ENCODE peak calls at places on chromosomes 11 and 22, in eight cellular contexts. Q, W, A, T, S, G, C and K are unnamed samples.

GRCh38 chr11:45859661-45860140 is 12.4 kb downstream of the CRY2 start:
- DNase-seq in Q (no peak), W (peak), A (no peak), T (peak), S (no peak), G (no peak), C (no peak), K (peak)

GRCh38 chr11:128476031-128476430 is 111.3 kb downstream of the ETS1 start:
- DNase-seq in Q (no peak), W (no peak), A (no peak), T (no peak), S (no peak), G (no peak), C (no peak), K (no peak)

GRCh38 chr11:77136074-77136473 is 8.0 kb downstream of the MYO7A start:
- DNase-seq in Q (no peak), W (no peak), A (peak), T (peak), S (no peak), G (no peak), C (no peak), K (no peak)

GRCh38 chr11:15735711-15736110 is 620.6 kb downstream of the SOX6 start:
- DNase-seq in Q (no peak), W (no peak), A (no peak), T (no peak), S (no peak), G (no peak), C (no peak), K (no peak)

GRCh38 chr22:31451709-31452571 is 37.7 kb downstream of the EIF4ENIF1 start:
- DNase-seq in Q (no peak), W (no peak), A (peak), T (peak), S (peak), G (peak), C (peak), K (peak)

GRCh38 chr11:30326114-30326783 is 3.3 kb downstream of the ARL14EP start:
- DNase-seq in Q (no peak), W (no peak), A (no peak), T (peak), S (no peak), G (no peak), C (no peak), K (peak)

GRCh38 chr22:19852177-19852781 is 2.4 kb downstream of the GNB1L start:
- DNase-seq in Q (no peak), W (peak), A (no peak), T (no peak), S (no peak), G (no peak), C (no peak), K (no peak)

GRCh38 chr11:45659031-45659817 is 6.2 kb downstream of the CHST1 start:
- DNase-seq in Q (no peak), W (no peak), A (no peak), T (no peak), S (no peak), G (no peak), C (no peak), K (no peak)

GRCh38 chr11:27218498-27219038 is 144.4 kb downstream of the CCDC34 start:
- DNase-seq in Q (no peak), W (no peak), A (peak), T (peak), S (no peak), G (no peak), C (peak), K (peak)

GRCh38 chr11:11252403-11252802 is 100.6 kb downstream of the CSNK2A3 start:
- DNase-seq in Q (no peak), W (no peak), A (no peak), T (no peak), S (no peak), G (no peak), C (no peak), K (no peak)

GRCh38 chr11:8363924-8364323 is 100.2 kb upstream of the LMO1 start:
- DNase-seq in Q (no peak), W (no peak), A (no peak), T (no peak), S (no peak), G (no peak), C (no peak), K (no peak)

GRCh38 chr11:65915821-65916251 is 3.0 kb downstream of the C11orf68 start:
- DNase-seq in Q (no peak), W (peak), A (peak), T (peak), S (no peak), G (no peak), C (peak), K (peak)

GRCh38 chr11:69700278-69701140 is 3.3 kb downstream of the FGF19 start:
- DNase-seq in Q (no peak), W (peak), A (no peak), T (peak), S (no peak), G (peak), C (no peak), K (no peak)

GRCh38 chr11:31939004-31939403 is 127.9 kb upstream of the PAX6 start:
- DNase-seq in Q (no peak), W (no peak), A (no peak), T (no peak), S (no peak), G (no peak), C (no peak), K (no peak)

GRCh38 chr11:3722100-3722499 is 50.9 kb upstream of the CHRNA10 start:
- DNase-seq in Q (no peak), W (no peak), A (no peak), T (no peak), S (no peak), G (no peak), C (no peak), K (no peak)

GRCh38 chr22:44685384-44686056 is 16.5 kb upstream of the PRR5 start:
- DNase-seq in Q (peak), W (no peak), A (no peak), T (peak), S (no peak), G (peak), C (peak), K (no peak)

GRCh38 chr11:74777877-74778276 is 29.2 kb downstream of the RNF169 start:
- DNase-seq in Q (no peak), W (no peak), A (no peak), T (no peak), S (no peak), G (no peak), C (no peak), K (no peak)

GRCh38 chr11:135027461-135027860 is 615.4 kb upstream of the B3GAT1 start:
- DNase-seq in Q (no peak), W (peak), A (no peak), T (peak), S (peak), G (peak), C (peak), K (no peak)

GRCh38 chr11:75315439-75315805 is 36.0 kb downstream of the ARRB1 start:
- DNase-seq in Q (no peak), W (no peak), A (no peak), T (no peak), S (no peak), G (no peak), C (no peak), K (no peak)

GRCh38 chr22:37485006-37485713 is 1.0 kb downstream of the MFNG start:
- DNase-seq in Q (peak), W (peak), A (no peak), T (no peak), S (peak), G (no peak), C (no peak), K (no peak)

GRCh38 chr11:125600663-125601062 is 8.0 kb downstream of the STT3A start:
- DNase-seq in Q (no peak), W (no peak), A (no peak), T (no peak), S (no peak), G (no peak), C (no peak), K (no peak)

GRCh38 chr11:1761857-1762536 is 1.7 kb downstream of the CTSD start:
- DNase-seq in Q (no peak), W (peak), A (no peak), T (no peak), S (no peak), G (no peak), C (no peak), K (no peak)

GRCh38 chr22:37893583-37893983 is 12.5 kb upstream of the MICALL1 start:
- DNase-seq in Q (no peak), W (no peak), A (no peak), T (no peak), S (no peak), G (no peak), C (no peak), K (no peak)

GRCh38 chr11:115170133-115170815 is 333.9 kb downstream of the CADM1 start:
- DNase-seq in Q (no peak), W (no peak), A (no peak), T (peak), S (peak), G (peak), C (no peak), K (peak)

GRCh38 chr11:120316880-120317688 is 8.0 kb upstream of the TLCD5 start:
- DNase-seq in Q (no peak), W (no peak), A (no peak), T (peak), S (no peak), G (no peak), C (no peak), K (no peak)

GRCh38 chr22:28620244-28620922 is 59.3 kb downstream of the TTC28 start:
- DNase-seq in Q (no peak), W (no peak), A (no peak), T (no peak), S (no peak), G (no peak), C (no peak), K (no peak)

GRCh38 chr22:25395468-25395867 is 169.0 kb upstream of the GRK3 start:
- DNase-seq in Q (no peak), W (no peak), A (no peak), T (no peak), S (no peak), G (no peak), C (no peak), K (no peak)

GRCh38 chr22:23847991-23848864 is 9.4 kb upstream of the DERL3 start:
- DNase-seq in Q (no peak), W (no peak), A (no peak), T (no peak), S (no peak), G (no peak), C (no peak), K (no peak)

GRCh38 chr11:2789791-2790580 is 90.2 kb upstream of the KCNQ1OT1 start:
- DNase-seq in Q (no peak), W (peak), A (no peak), T (no peak), S (no peak), G (no peak), C (no peak), K (no peak)

GRCh38 chr22:30806391-30806861 is 111.8 kb downstream of the OSBP2 start:
- DNase-seq in Q (no peak), W (no peak), A (peak), T (peak), S (no peak), G (no peak), C (no peak), K (peak)

GRCh38 chr11:56841210-56841810 is 92.8 kb upstream of the OR9G4 start:
- DNase-seq in Q (no peak), W (no peak), A (peak), T (peak), S (peak), G (peak), C (peak), K (peak)

GRCh38 chr11:116445108-116446047 is 327.4 kb downstream of the BUD13 start:
- DNase-seq in Q (no peak), W (no peak), A (no peak), T (no peak), S (no peak), G (no peak), C (no peak), K (no peak)

GRCh38 chr11:122197055-122197987 is 81.3 kb upstream of the BLID start:
- DNase-seq in Q (no peak), W (no peak), A (peak), T (peak), S (no peak), G (no peak), C (peak), K (peak)